ENCODE peak calls at places on chromosomes 12 and 14, in four cellular contexts. One of them, this sample, is unnamed.

GRCh38 chr12:47085815-47086252 is 6.1 kb upstream of the AMIGO2 start:
- DNase-seq in SK-N-SH: no peak
- DNase-seq in PC-9: no peak
- DNase-seq in neural progenitor cell: no peak
- DNase-seq in this sample: no peak

GRCh38 chr14:101501341-101501740 is 60.0 kb upstream of the DIO3 start:
- DNase-seq in neural progenitor cell: no peak
- DNase-seq in SK-N-SH: no peak
- DNase-seq in PC-9: no peak
- DNase-seq in this sample: no peak

GRCh38 chr12:69570000-69570516 is 15.2 kb upstream of the CCT2 start:
- DNase-seq in SK-N-SH: no peak
- DNase-seq in PC-9: no peak
- DNase-seq in neural progenitor cell: no peak
- DNase-seq in this sample: no peak

GRCh38 chr12:9673404-9674225 is 4.1 kb downstream of the CLEC2D start:
- DNase-seq in neural progenitor cell: no peak
- DNase-seq in SK-N-SH: peak; percentile 23
- DNase-seq in PC-9: peak; percentile 95
- DNase-seq in this sample: peak; percentile 34

GRCh38 chr12:106039646-106040404 is 98.9 kb downstream of the NUAK1 start:
- DNase-seq in PC-9: no peak
- DNase-seq in SK-N-SH: no peak
- DNase-seq in neural progenitor cell: no peak
- DNase-seq in this sample: no peak

GRCh38 chr12:44117368-44117767 is 281.5 kb downstream of the TMEM117 start:
- DNase-seq in PC-9: no peak
- DNase-seq in neural progenitor cell: no peak
- DNase-seq in SK-N-SH: no peak
- DNase-seq in this sample: no peak

GRCh38 chr14:73477618-73478266 is 13.0 kb upstream of the RIOX1 start:
- DNase-seq in PC-9: no peak
- DNase-seq in SK-N-SH: no peak
- DNase-seq in neural progenitor cell: no peak
- DNase-seq in this sample: no peak

GRCh38 chr14:70770490-70770889 is 38.8 kb downstream of the MAP3K9 start:
- DNase-seq in PC-9: peak; percentile 29
- DNase-seq in SK-N-SH: no peak
- DNase-seq in neural progenitor cell: no peak
- DNase-seq in this sample: no peak

GRCh38 chr14:39175445-39176262 is 600 bp downstream of the PNN start:
- DNase-seq in PC-9: no peak
- DNase-seq in neural progenitor cell: peak; percentile 72
- DNase-seq in SK-N-SH: peak; percentile 40
- DNase-seq in this sample: peak; percentile 47

GRCh38 chr12:26195641-26196423 is 459 bp downstream of the SSPN start:
- DNase-seq in PC-9: peak; percentile 46
- DNase-seq in neural progenitor cell: peak; percentile 58
- DNase-seq in SK-N-SH: peak; percentile 78
- DNase-seq in this sample: peak; percentile 60

DNA sequence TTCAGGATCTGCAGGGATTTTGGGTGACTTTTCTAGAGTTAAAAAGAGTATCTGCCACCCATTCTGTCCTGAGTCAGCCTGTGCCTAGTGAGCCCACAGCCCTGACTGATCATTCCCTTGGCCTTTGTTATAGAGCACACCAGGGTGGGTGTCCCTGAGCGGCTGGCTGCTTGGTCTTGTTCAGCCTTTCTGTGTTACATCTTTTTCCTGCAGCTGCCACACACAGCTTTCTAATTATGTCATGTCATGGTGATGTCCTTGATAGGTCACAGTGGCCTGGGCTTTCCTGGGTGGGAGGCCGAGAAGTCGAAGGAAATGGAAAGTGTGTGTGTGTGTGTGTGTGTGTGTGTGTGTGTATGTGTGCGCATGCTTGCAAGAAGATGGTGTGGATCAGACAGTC is 293.2 kb upstream of the CRY1 start:
- DNase-seq in neural progenitor cell: no peak
- DNase-seq in SK-N-SH: peak; percentile 47
- DNase-seq in PC-9: no peak
- DNase-seq in this sample: no peak
- H3K27ac ChIP-seq in neural progenitor cell: no peak overlapping the region
- H3K27ac ChIP-seq in SK-N-SH: no peak overlapping the region
- H3K27ac ChIP-seq in PC-9: no peak overlapping the region
- H3K27ac ChIP-seq in this sample: no peak overlapping the region

DNA sequence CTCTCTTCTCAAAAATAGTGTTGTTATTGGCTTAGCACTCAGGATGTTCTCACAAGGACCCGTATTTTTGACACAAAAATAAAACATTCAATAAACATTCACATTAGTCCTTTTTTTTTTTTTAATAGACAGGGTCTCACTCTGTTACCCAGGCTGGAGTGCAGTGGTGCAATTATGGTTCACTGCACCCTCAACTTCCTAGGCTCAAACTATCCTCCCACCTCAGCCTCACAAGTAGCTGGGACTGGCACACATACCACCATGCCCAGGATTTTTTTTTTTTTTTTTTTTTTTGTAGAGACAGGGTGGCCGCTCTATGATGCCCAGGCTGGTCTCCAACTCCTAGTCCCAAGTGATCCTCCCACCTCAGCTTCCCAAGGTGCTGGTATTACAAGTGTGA is 27.0 kb downstream of the PPP1R13B start:
- DNase-seq in SK-N-SH: no peak
- DNase-seq in PC-9: no peak
- DNase-seq in neural progenitor cell: no peak
- DNase-seq in this sample: no peak
- H3K4me1 ChIP-seq in SK-N-SH: peaks cover 5% of the 10 kb centered on the region
- H3K4me1 ChIP-seq in PC-9: no peaks in the 10 kb centered on the region
- H3K4me1 ChIP-seq in neural progenitor cell: peaks cover 12% of the 10 kb centered on the region
- H3K4me1 ChIP-seq in this sample: peaks cover 9% of the 10 kb centered on the region

GRCh38 chr14:61264699-61265098 is 16.4 kb downstream of the TMEM30B start:
- DNase-seq in neural progenitor cell: no peak
- DNase-seq in PC-9: no peak
- DNase-seq in SK-N-SH: no peak
- DNase-seq in this sample: no peak

GRCh38 chr14:61258985-61259384 is 22.2 kb downstream of the TMEM30B start:
- DNase-seq in SK-N-SH: no peak
- DNase-seq in PC-9: no peak
- DNase-seq in neural progenitor cell: no peak
- DNase-seq in this sample: no peak

GRCh38 chr14:61264022-61264571 is 17.0 kb downstream of the TMEM30B start:
- DNase-seq in PC-9: no peak
- DNase-seq in SK-N-SH: no peak
- DNase-seq in neural progenitor cell: no peak
- DNase-seq in this sample: no peak

GRCh38 chr14:61262082-61262481 is 19.1 kb downstream of the TMEM30B start:
- DNase-seq in SK-N-SH: no peak
- DNase-seq in PC-9: no peak
- DNase-seq in neural progenitor cell: no peak
- DNase-seq in this sample: no peak

DNA sequence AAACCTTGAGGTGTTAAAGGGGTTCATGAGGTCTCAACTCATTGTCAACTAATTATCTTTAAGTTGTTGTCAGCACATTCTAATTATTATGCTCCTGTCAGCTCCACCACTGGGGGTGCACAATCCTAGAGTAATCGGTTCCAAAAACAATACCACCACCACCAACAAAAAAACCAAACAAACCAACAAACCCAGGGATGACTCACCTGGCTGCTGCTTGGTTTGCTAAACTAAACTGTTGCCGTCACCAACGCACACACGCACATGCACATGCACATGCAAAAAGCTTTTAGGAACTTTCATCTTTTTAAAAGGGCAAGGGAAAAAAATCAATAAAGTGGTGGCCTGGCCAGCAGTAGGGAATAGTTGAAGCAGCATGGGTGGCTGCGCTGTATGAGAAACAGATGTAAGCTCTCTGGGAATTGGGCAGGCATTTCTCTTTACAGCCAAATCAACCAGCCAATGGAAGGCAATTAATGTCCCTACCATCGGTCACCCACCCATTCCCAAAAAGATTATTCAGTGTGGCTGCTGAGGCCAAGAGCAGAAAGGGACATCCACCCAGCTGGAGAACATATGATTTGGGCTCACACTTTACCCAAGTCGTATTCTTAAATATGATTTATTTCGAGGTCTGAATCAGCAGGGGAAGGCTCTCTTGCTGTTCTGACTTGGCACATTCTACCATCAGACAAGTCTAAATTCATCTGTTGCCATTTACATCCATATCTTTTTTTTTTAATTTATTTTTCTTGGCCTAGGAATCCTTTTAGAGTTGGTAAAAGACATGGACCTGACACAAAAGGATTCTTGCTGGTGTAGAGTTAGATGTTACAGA is 20.0 kb downstream of the TMEM30B start:
- DNase-seq in PC-9: peak; percentile 25
- DNase-seq in neural progenitor cell: no peak
- DNase-seq in SK-N-SH: no peak
- DNase-seq in this sample: no peak
- H3K4me3 ChIP-seq in PC-9: no peak overlapping the region
- H3K4me3 ChIP-seq in neural progenitor cell: no peak overlapping the region
- H3K4me3 ChIP-seq in SK-N-SH: no peak overlapping the region
- H3K4me3 ChIP-seq in this sample: no peak overlapping the region

GRCh38 chr12:57821474-57822214 is 3.1 kb upstream of the AVIL start:
- DNase-seq in SK-N-SH: no peak
- DNase-seq in PC-9: no peak
- DNase-seq in neural progenitor cell: no peak
- DNase-seq in this sample: no peak
- H3K27ac ChIP-seq in SK-N-SH: no peak overlapping the region
- H3K27ac ChIP-seq in PC-9: no peak overlapping the region
- H3K27ac ChIP-seq in neural progenitor cell: no peak overlapping the region
- H3K27ac ChIP-seq in this sample: no peak overlapping the region

GRCh38 chr14:92726933-92727262 is 21.5 kb downstream of the LGMN start:
- DNase-seq in neural progenitor cell: no peak
- DNase-seq in SK-N-SH: no peak
- DNase-seq in PC-9: no peak
- DNase-seq in this sample: no peak

GRCh38 chr14:92724516-92725340 is 23.7 kb downstream of the LGMN start:
- DNase-seq in neural progenitor cell: peak; percentile 30
- DNase-seq in PC-9: no peak
- DNase-seq in SK-N-SH: no peak
- DNase-seq in this sample: no peak

GRCh38 chr14:92728781-92729364 is 19.6 kb downstream of the LGMN start:
- DNase-seq in neural progenitor cell: no peak
- DNase-seq in SK-N-SH: no peak
- DNase-seq in PC-9: peak; percentile 48
- DNase-seq in this sample: no peak

GRCh38 chr14:92729632-92730358 is 18.6 kb downstream of the LGMN start:
- DNase-seq in neural progenitor cell: no peak
- DNase-seq in SK-N-SH: no peak
- DNase-seq in PC-9: no peak
- DNase-seq in this sample: no peak

DNA sequence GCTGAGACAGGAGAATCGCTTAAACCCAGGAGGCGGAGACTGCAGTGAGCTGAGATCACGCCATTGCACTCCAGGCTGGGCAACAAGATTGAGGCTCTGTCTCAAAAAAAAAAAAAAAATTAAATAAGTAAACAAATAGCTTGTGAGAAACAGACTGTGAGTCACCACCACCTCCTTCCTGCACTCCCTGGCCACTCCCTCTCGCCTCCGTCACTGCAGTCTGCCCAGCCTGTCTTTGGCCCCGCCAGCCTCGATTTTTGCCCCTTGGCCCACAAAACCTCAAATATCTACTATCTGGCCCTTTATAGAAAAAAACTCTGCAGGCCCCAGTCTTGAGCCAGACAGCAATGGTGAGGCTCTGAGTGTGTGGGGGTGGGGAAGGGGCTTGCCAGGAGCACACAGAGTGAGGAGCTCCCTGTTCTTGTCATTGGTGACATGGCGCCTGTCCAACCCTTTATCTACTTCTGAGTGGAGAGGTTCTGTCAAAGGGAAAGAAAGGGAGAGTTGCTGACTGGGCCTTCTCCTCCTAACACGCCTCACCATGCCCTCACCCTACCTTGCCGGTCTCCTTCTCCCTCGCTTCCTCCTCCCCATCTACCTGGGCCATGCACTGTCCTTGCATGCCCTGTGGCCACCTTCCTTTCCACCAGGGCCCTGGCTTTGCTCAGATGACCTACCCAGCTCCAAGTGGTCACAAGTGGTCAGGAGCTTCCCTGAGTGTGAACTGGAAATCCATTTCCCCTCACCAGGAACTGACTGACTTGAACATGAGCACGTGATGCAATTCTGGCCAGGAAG is 22.1 kb downstream of the LGMN start:
- DNase-seq in neural progenitor cell: no peak
- DNase-seq in PC-9: peak; percentile 69
- DNase-seq in SK-N-SH: no peak
- DNase-seq in this sample: peak; percentile 85
- H3K4me1 ChIP-seq in neural progenitor cell: peaks cover 7% of the 10 kb centered on the region
- H3K4me1 ChIP-seq in PC-9: peaks cover 65% of the 10 kb centered on the region
- H3K4me1 ChIP-seq in SK-N-SH: no peaks in the 10 kb centered on the region
- H3K4me1 ChIP-seq in this sample: peaks cover 3% of the 10 kb centered on the region